ENCODE peak calls at places on chromosomes 6 and 20, in ten cellular contexts. Y is mammary epithelial cell, G is AG04450, V is PC-3, Q is prostate gland, E is SK-N-SH, R is epithelial cell of esophagus, N is fibroblast of villous mesenchyme, H is fibroblast of lung, U is tibial nerve. P is an unnamed sample.

GRCh38 chr20:48702388-48703041 is 125.3 kb downstream of the PREX1 start:
- DNase-seq in Y (no peak), G (no peak), V (no peak), Q (no peak), E (peak), R (no peak), N (no peak), H (no peak), U (no peak), P (peak)

GRCh38 chr6:125153541-125154183 is at the start of gene TPD52L1:
- DNase-seq in Y (peak), G (no peak), V (peak), Q (peak), E (peak), R (peak), N (peak), H (peak), U (peak), P (peak)

GRCh38 chr6:137892271-137892708 is 25.2 kb downstream of the TNFAIP3 start:
- DNase-seq in Y (peak), G (peak), V (no peak), Q (no peak), E (no peak), R (peak), N (peak), H (peak), U (no peak), P (peak)

GRCh38 chr6:74073896-74074295 is 377.9 kb downstream of the CD109 start:
- DNase-seq in Y (no peak), G (no peak), V (peak), Q (no peak), E (no peak), R (peak), N (peak), H (no peak), U (no peak), P (peak)

GRCh38 chr6:141199074-141199473 is 933.7 kb upstream of the GJE1 start:
- DNase-seq in Y (no peak), G (peak), V (no peak), Q (no peak), E (no peak), R (no peak), N (peak), H (peak), U (no peak), P (peak)

GRCh38 chr20:56634307-56634706 is 5.2 kb downstream of the TFAP2C start:
- DNase-seq in Y (peak), G (no peak), V (peak), Q (no peak), E (no peak), R (no peak), N (peak), H (no peak), U (no peak), P (no peak)

GRCh38 chr6:33118525-33119123 is 42.8 kb downstream of the HLA-DPB1 start:
- DNase-seq in Y (peak), G (peak), V (peak), Q (peak), E (peak), R (peak), N (peak), H (peak), U (peak), P (peak)

GRCh38 chr6:9761220-9761619 is 653.7 kb downstream of the TFAP2A start:
- DNase-seq in Y (no peak), G (no peak), V (peak), Q (no peak), E (no peak), R (peak), N (no peak), H (no peak), U (no peak), P (no peak)

GRCh38 chr20:20680991-20681508 is 31.4 kb downstream of the RALGAPA2 start:
- DNase-seq in Y (no peak), G (no peak), V (no peak), Q (no peak), E (no peak), R (no peak), N (no peak), H (no peak), U (no peak), P (no peak)

GRCh38 chr6:149031545-149032317 is 284.9 kb downstream of the UST start:
- DNase-seq in Y (peak), G (peak), V (peak), Q (no peak), E (peak), R (peak), N (peak), H (peak), U (no peak), P (peak)

GRCh38 chr20:7080472-7080871 is 313.0 kb downstream of the BMP2 start:
- DNase-seq in Y (no peak), G (no peak), V (no peak), Q (no peak), E (no peak), R (no peak), N (no peak), H (no peak), U (no peak), P (no peak)

GRCh38 chr6:41593451-41594238 is 44.6 kb upstream of the MDFI start:
- DNase-seq in Y (no peak), G (no peak), V (no peak), Q (no peak), E (no peak), R (no peak), N (no peak), H (no peak), U (no peak), P (no peak)

GRCh38 chr6:17600527-17601388 is 656 bp downstream of the FAM8A1 start:
- DNase-seq in Y (peak), G (no peak), V (peak), Q (peak), E (peak), R (peak), N (peak), H (peak), U (peak), P (peak)

GRCh38 chr6:26149240-26149639 is 62.0 kb downstream of the HFE start:
- DNase-seq in Y (no peak), G (no peak), V (no peak), Q (no peak), E (no peak), R (no peak), N (no peak), H (no peak), U (no peak), P (no peak)

GRCh38 chr6:34743625-34744293 is 13.5 kb upstream of the SNRPC start:
- DNase-seq in Y (peak), G (no peak), V (no peak), Q (no peak), E (no peak), R (peak), N (no peak), H (no peak), U (no peak), P (no peak)

GRCh38 chr6:157514659-157515496 is 133.9 kb downstream of the ZDHHC14 start:
- DNase-seq in Y (peak), G (no peak), V (peak), Q (no peak), E (no peak), R (peak), N (peak), H (peak), U (no peak), P (peak)

GRCh38 chr6:93918258-93918657 is 498.9 kb upstream of the EPHA7 start:
- DNase-seq in Y (no peak), G (no peak), V (no peak), Q (no peak), E (no peak), R (no peak), N (no peak), H (no peak), U (no peak), P (no peak)

GRCh38 chr6:34890526-34890910 is 1.5 kb downstream of the ANKS1A start:
- DNase-seq in Y (no peak), G (no peak), V (no peak), Q (no peak), E (no peak), R (no peak), N (no peak), H (no peak), U (no peak), P (no peak)

GRCh38 chr20:15065794-15066193 is 728.4 kb upstream of the FLRT3 start:
- DNase-seq in Y (no peak), G (no peak), V (no peak), Q (no peak), E (no peak), R (no peak), N (no peak), H (no peak), U (peak), P (peak)

GRCh38 chr6:119148825-119149525 is 70.5 kb upstream of the FAM184A start:
- DNase-seq in Y (peak), G (no peak), V (no peak), Q (no peak), E (no peak), R (no peak), N (no peak), H (no peak), U (no peak), P (peak)

GRCh38 chr6:31940256-31940664 is 5.6 kb upstream of the CFB start:
- DNase-seq in Y (peak), G (no peak), V (peak), Q (no peak), E (no peak), R (no peak), N (peak), H (no peak), U (no peak), P (peak)

GRCh38 chr6:156687875-156688549 is 89.2 kb upstream of the ARID1B start:
- DNase-seq in Y (no peak), G (no peak), V (peak), Q (peak), E (peak), R (peak), N (peak), H (peak), U (no peak), P (peak)

GRCh38 chr6:38420207-38420606 is 219.5 kb downstream of the BTBD9 start:
- DNase-seq in Y (peak), G (no peak), V (peak), Q (no peak), E (no peak), R (peak), N (peak), H (peak), U (no peak), P (no peak)

GRCh38 chr6:123997223-123997622 is 193.6 kb downstream of the NKAIN2 start:
- DNase-seq in Y (no peak), G (no peak), V (no peak), Q (no peak), E (no peak), R (no peak), N (no peak), H (no peak), U (no peak), P (no peak)

GRCh38 chr20:54103067-54103761 is 32.8 kb upstream of the BCAS1 start:
- DNase-seq in Y (no peak), G (no peak), V (peak), Q (peak), E (peak), R (peak), N (peak), H (peak), U (peak), P (peak)

GRCh38 chr6:106735136-106735535 is 105.8 kb downstream of the QRSL1 start:
- DNase-seq in Y (no peak), G (no peak), V (no peak), Q (no peak), E (no peak), R (no peak), N (no peak), H (no peak), U (no peak), P (no peak)

GRCh38 chr6:35360349-35361138 is 18.2 kb downstream of the PPARD start:
- DNase-seq in Y (peak), G (no peak), V (peak), Q (no peak), E (peak), R (peak), N (peak), H (no peak), U (no peak), P (peak)

GRCh38 chr6:52958546-52959255 is 36.4 kb downstream of the GSTA4 start:
- DNase-seq in Y (no peak), G (no peak), V (peak), Q (no peak), E (no peak), R (no peak), N (no peak), H (no peak), U (no peak), P (no peak)

GRCh38 chr20:36571564-36572504 is 1.6 kb upstream of the TGIF2 start:
- DNase-seq in Y (no peak), G (no peak), V (no peak), Q (no peak), E (no peak), R (no peak), N (no peak), H (no peak), U (no peak), P (no peak)

GRCh38 chr6:158460602-158461092 is 99.2 kb upstream of the TMEM181 start:
- DNase-seq in Y (peak), G (no peak), V (peak), Q (no peak), E (no peak), R (peak), N (peak), H (peak), U (no peak), P (peak)

GRCh38 chr20:32563311-32564272 is 21.5 kb downstream of the NOL4L start:
- DNase-seq in Y (no peak), G (no peak), V (no peak), Q (no peak), E (no peak), R (no peak), N (no peak), H (no peak), U (no peak), P (no peak)

GRCh38 chr6:157406666-157407065 is 25.7 kb downstream of the ZDHHC14 start:
- DNase-seq in Y (no peak), G (no peak), V (no peak), Q (no peak), E (no peak), R (no peak), N (no peak), H (no peak), U (no peak), P (no peak)

GRCh38 chr6:41371461-41371991 is 36.1 kb downstream of the NCR2 start:
- DNase-seq in Y (no peak), G (peak), V (no peak), Q (no peak), E (peak), R (peak), N (peak), H (peak), U (no peak), P (peak)

GRCh38 chr20:61937963-61938838 is 127.5 kb downstream of the TAF4 start:
- DNase-seq in Y (no peak), G (no peak), V (no peak), Q (no peak), E (no peak), R (no peak), N (no peak), H (no peak), U (no peak), P (no peak)

GRCh38 chr20:57716202-57716601 is 6.4 kb upstream of the PMEPA1 start:
- DNase-seq in Y (peak), G (no peak), V (peak), Q (no peak), E (no peak), R (peak), N (peak), H (peak), U (no peak), P (peak)

GRCh38 chr20:45970646-45971424 is 1.2 kb downstream of the ZNF335 start:
- DNase-seq in Y (no peak), G (no peak), V (no peak), Q (no peak), E (peak), R (peak), N (peak), H (no peak), U (peak), P (peak)

GRCh38 chr6:140438346-140438735 is 1063.9 kb upstream of the CITED2 start:
- DNase-seq in Y (peak), G (no peak), V (no peak), Q (no peak), E (no peak), R (peak), N (no peak), H (no peak), U (no peak), P (peak)

DNA sequence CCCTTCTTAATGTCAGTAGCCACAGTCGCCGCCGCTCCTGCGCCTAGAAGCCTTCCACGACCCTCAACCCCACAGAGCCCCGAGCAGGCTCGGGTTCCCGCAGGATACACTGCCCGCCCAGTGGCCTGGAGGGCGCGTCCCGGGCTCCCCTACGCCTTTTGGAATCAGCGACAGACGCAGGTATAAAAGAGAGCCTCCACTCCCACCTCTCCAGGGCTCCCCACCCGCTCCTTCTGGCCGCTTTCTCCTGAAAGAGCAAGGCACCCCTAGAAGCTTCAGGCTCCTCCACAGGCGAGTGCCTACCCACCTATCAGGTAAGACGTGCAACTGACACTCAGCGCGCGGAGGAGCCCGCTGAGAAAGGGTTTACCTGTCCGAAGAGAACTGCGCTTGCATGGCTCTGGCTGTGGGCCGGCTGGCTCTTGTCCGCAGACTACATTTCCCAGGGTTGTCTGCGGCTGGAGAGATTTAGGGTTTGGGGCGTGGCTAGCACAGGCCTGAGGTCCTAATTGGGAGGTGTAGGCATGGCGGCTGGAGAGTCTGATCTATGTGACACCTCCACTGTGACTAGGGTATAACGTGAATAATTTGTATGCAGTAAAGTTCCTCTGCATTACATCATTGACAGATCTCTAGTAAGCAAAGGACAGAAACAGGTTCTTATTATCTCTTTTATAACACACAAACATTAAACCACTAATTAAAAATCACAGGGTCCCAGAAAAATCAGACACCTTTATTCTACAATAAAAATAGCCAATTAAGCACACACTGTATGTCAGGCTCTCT is 13.5 kb upstream of the ZNF391 start:
- DNase-seq in Y (peak), G (no peak), V (peak), Q (peak), E (peak), R (peak), N (peak), H (peak), U (peak), P (peak)
- H3K4me3 ChIP-seq in Y (peak), G (peak), V (peak), Q (peak), E (peak), R (peak), N (peak), H (peak), U (peak), P (peak)

GRCh38 chr6:139230421-139230840 is 61.4 kb downstream of the TXLNB start:
- DNase-seq in Y (no peak), G (no peak), V (peak), Q (peak), E (no peak), R (peak), N (peak), H (peak), U (peak), P (peak)
- TF ChIP-seq CTCF in Y (no peak), G (peak), V (peak), Q (peak), E (no peak), R (peak), N (peak), H (peak), U (no peak), P (peak)

DNA sequence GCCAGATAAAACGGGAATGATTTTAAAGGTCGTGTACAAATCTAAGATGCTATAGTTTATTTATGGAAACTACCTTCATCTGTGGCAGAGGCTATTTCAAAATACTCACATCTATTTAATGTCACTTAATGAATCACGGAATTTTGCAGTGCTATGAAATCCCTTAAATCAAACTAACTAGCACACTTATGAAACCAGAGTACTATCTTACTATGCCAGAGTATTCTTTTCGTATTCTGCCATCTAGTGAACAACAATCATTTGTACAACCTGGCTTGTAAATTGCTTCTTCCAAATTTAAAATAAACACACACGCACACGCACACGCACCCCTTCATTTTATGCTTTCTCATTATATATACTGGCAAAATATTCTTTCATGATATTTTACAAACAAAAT is 78.0 kb upstream of the BMP5 start:
- DNase-seq in Y (peak), G (peak), V (peak), Q (no peak), E (no peak), R (peak), N (peak), H (peak), U (no peak), P (peak)
- H3K4me3 ChIP-seq in Y (peak), G (peak), V (peak), Q (no peak), E (no peak), R (no peak), N (peak), H (no peak), U (no peak), P (peak)

GRCh38 chr6:109094351-109095035 is at the start of gene SESN1:
- DNase-seq in Y (peak), G (peak), V (peak), Q (peak), E (peak), R (peak), N (peak), H (peak), U (peak), P (peak)
- TF ChIP-seq CTCF in Y (no peak), G (no peak), V (no peak), Q (no peak), E (no peak), R (no peak), N (no peak), H (no peak), U (no peak), P (no peak)

GRCh38 chr20:60648556-60648955 is 603.5 kb upstream of the CDH4 start:
- DNase-seq in Y (no peak), G (no peak), V (no peak), Q (no peak), E (no peak), R (no peak), N (no peak), H (no peak), U (no peak), P (no peak)
- H3K4me3 ChIP-seq in Y (no peak), G (no peak), V (no peak), Q (no peak), E (no peak), R (no peak), N (no peak), H (no peak), U (no peak), P (no peak)

GRCh38 chr6:120671519-120671918 is 662.8 kb downstream of the TBC1D32 start:
- DNase-seq in Y (no peak), G (no peak), V (no peak), Q (no peak), E (no peak), R (no peak), N (no peak), H (no peak), U (no peak), P (no peak)
- TF ChIP-seq CTCF in Y (no peak), G (no peak), V (no peak), Q (no peak), E (no peak), R (no peak), N (no peak), H (no peak), U (no peak), P (no peak)

GRCh38 chr20:51696304-51697118 is 71.7 kb downstream of the ATP9A start:
- DNase-seq in Y (no peak), G (no peak), V (peak), Q (no peak), E (peak), R (no peak), N (peak), H (peak), U (no peak), P (no peak)
- H3K4me3 ChIP-seq in Y (no peak), G (no peak), V (peak), Q (no peak), E (peak), R (no peak), N (peak), H (no peak), U (no peak), P (no peak)

P was measured in AG10803.